ENCODE peak calls at places on chromosomes 1 and 21, in four cellular contexts. J, M, P and L are unnamed samples.

GRCh38 chr1:42177551-42177981 is 13.0 kb upstream of the GUCA2A start:
- DNase-seq in J (peak), M (no peak), P (peak), L (no peak)

GRCh38 chr1:202207292-202207691 is 13.7 kb downstream of the LGR6 start:
- DNase-seq in J (peak), M (no peak), P (peak), L (no peak)

GRCh38 chr1:171655215-171656116 is 3.0 kb upstream of the MYOC start:
- DNase-seq in J (no peak), M (peak), P (peak), L (peak)

GRCh38 chr1:96220644-96221043 is 500.9 kb upstream of the PTBP2 start:
- DNase-seq in J (no peak), M (no peak), P (no peak), L (no peak)

GRCh38 chr1:31368611-31369107 is 4.2 kb downstream of the FABP3 start:
- DNase-seq in J (no peak), M (no peak), P (no peak), L (no peak)

GRCh38 chr1:35386290-35386689 is 117.8 kb downstream of the ZMYM4 start:
- DNase-seq in J (no peak), M (no peak), P (no peak), L (no peak)

GRCh38 chr1:208475449-208475848 is 231.3 kb upstream of the PLXNA2 start:
- DNase-seq in J (no peak), M (no peak), P (peak), L (no peak)

GRCh38 chr21:33057385-33057940 is 12.5 kb upstream of the OLIG1 start:
- DNase-seq in J (no peak), M (no peak), P (no peak), L (no peak)

GRCh38 chr21:36320421-36321324 is 676 bp downstream of the MORC3 start:
- DNase-seq in J (no peak), M (peak), P (peak), L (peak)

DNA sequence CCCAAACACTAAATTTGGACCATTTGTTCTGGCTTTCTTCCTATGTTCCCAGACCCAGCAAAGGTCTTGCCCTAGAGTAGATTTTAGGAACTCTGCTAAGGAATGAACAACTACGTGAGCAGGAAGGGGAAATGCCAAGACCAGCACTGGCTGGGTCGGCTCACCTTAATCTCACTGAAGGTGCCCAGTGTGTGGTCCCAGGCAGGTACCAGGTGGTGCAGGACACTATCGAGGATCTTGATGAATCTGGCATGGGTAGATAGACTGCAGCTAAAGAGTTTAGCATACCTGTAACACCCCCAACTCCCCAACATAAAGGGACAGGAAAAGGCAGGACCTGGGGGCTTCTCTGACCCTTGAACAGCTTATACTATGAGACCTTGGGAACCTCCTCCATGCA is 3.0 kb downstream of the HECTD3 start:
- DNase-seq in J (no peak), M (no peak), P (no peak), L (no peak)
- TF ChIP-seq CTCF in J (no peak), M (no peak), P (no peak), L (no peak)

DNA sequence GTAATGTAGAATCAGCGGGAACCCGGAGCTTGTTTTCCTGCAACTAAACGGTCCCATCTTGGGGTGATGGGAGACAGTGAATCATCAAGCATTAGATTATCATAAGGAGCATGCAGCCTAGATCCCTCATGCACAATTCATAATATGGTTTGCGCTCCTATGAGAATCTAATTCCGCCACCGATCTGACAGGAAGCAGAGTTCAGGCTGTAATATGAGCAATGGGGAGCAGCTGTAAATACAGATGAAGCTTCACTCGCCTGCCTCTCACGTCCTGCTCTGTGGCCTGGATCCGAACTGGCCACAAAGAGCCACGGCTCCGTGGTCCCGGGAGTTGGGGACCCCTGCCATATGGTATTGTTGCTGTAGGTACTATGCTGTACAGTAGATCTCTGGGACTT is 1.6 kb downstream of the IFI44 start:
- DNase-seq in J (no peak), M (no peak), P (peak), L (no peak)
- TF ChIP-seq CTCF in J (no peak), M (no peak), P (no peak), L (no peak)

GRCh38 chr1:218548764-218549163 is 203.6 kb downstream of the TGFB2 start:
- DNase-seq in J (no peak), M (no peak), P (no peak), L (no peak)

GRCh38 chr1:218557731-218558130 is 212.6 kb downstream of the TGFB2 start:
- DNase-seq in J (no peak), M (no peak), P (peak), L (peak)

GRCh38 chr1:218556016-218556415 is 210.9 kb downstream of the TGFB2 start:
- DNase-seq in J (no peak), M (no peak), P (no peak), L (no peak)

GRCh38 chr1:218547901-218548730 is 203.0 kb downstream of the TGFB2 start:
- DNase-seq in J (no peak), M (no peak), P (no peak), L (no peak)

GRCh38 chr1:218553197-218553596 is 208.1 kb downstream of the TGFB2 start:
- DNase-seq in J (peak), M (no peak), P (peak), L (no peak)
- TF ChIP-seq CTCF in J (peak), M (no peak), P (peak), L (no peak)

GRCh38 chr1:230104395-230105244 is 37.6 kb downstream of the GALNT2 start:
- DNase-seq in J (peak), M (peak), P (peak), L (peak)
- TF ChIP-seq CTCF in J (no peak), M (no peak), P (no peak), L (no peak)

GRCh38 chr1:213623862-213624261 is 363.9 kb upstream of the PROX1 start:
- DNase-seq in J (no peak), M (no peak), P (no peak), L (no peak)
- TF ChIP-seq CTCF in J (no peak), M (no peak), P (no peak), L (no peak)

GRCh38 chr1:226568975-226569741 is 20.6 kb downstream of the STUM start:
- DNase-seq in J (no peak), M (no peak), P (no peak), L (no peak)

GRCh38 chr1:226566234-226566633 is 17.7 kb downstream of the STUM start:
- DNase-seq in J (no peak), M (no peak), P (no peak), L (no peak)

GRCh38 chr1:226565476-226565875 is 16.9 kb downstream of the STUM start:
- DNase-seq in J (no peak), M (no peak), P (no peak), L (no peak)

GRCh38 chr1:226569879-226570547 is 21.4 kb downstream of the STUM start:
- DNase-seq in J (no peak), M (peak), P (no peak), L (peak)

GRCh38 chr1:226568077-226568831 is 19.7 kb downstream of the STUM start:
- DNase-seq in J (no peak), M (peak), P (peak), L (peak)
- TF ChIP-seq CTCF in J (peak), M (no peak), P (peak), L (no peak)